ENCODE peak calls at places on chromosomes 11 and 22, in seven cellular contexts. V is prostate gland, G is transverse colon, T is stomach, B is AG04450, J is A549, Z is adrenal gland. K is an unnamed sample.

GRCh38 chr11:100874203-100874602 is 187.1 kb downstream of the ARHGAP42 start:
- DNase-seq in V (no peak), G (no peak), T (no peak), B (no peak), J (no peak), Z (no peak), K (no peak)

GRCh38 chr22:38748487-38749136 is 7.2 kb downstream of the SUN2 start:
- DNase-seq in V (peak; percentile 43), G (no peak), T (no peak), B (no peak), J (no peak), Z (no peak), K (no peak)

GRCh38 chr11:80034801-80035200 is 594.0 kb upstream of the TENM4 start:
- DNase-seq in V (no peak), G (no peak), T (no peak), B (no peak), J (no peak), Z (no peak), K (no peak)

GRCh38 chr11:79087238-79087956 is 353.4 kb downstream of the TENM4 start:
- DNase-seq in V (peak; percentile 8), G (no peak), T (no peak), B (no peak), J (peak; percentile 62), Z (no peak), K (peak; percentile 43)

GRCh38 chr11:8813658-8814057 is 97.3 kb upstream of the AKIP1 start:
- DNase-seq in V (peak; percentile 35), G (peak; percentile 80), T (peak; percentile 71), B (peak; percentile 74), J (peak; percentile 90), Z (peak; percentile 73), K (peak; percentile 75)

GRCh38 chr11:65428578-65429068 is 6.0 kb downstream of the NEAT1 start:
- DNase-seq in V (peak; percentile 69), G (peak; percentile 73), T (peak; percentile 65), B (no peak), J (no peak), Z (peak; percentile 80), K (no peak)

GRCh38 chr22:44947029-44947428 is 62.8 kb downstream of the PHF21B start:
- DNase-seq in V (no peak), G (no peak), T (no peak), B (no peak), J (no peak), Z (no peak), K (no peak)

GRCh38 chr11:92409347-92409746 is 184.7 kb downstream of the FAT3 start:
- DNase-seq in V (no peak), G (no peak), T (no peak), B (no peak), J (no peak), Z (no peak), K (no peak)

GRCh38 chr22:44051961-44052360 is 27.9 kb downstream of the PARVB start:
- DNase-seq in V (no peak), G (no peak), T (no peak), B (no peak), J (no peak), Z (no peak), K (no peak)

GRCh38 chr11:3189886-3190583 is 24.9 kb upstream of the OSBPL5 start:
- DNase-seq in V (no peak), G (no peak), T (no peak), B (no peak), J (no peak), Z (no peak), K (no peak)
- H3K4me3 ChIP-seq in V (no peak overlapping the region), G (no peak overlapping the region), T (no peak overlapping the region), B (no peak overlapping the region), J (no peak overlapping the region), Z (no peak overlapping the region), K (no peak overlapping the region)

DNA sequence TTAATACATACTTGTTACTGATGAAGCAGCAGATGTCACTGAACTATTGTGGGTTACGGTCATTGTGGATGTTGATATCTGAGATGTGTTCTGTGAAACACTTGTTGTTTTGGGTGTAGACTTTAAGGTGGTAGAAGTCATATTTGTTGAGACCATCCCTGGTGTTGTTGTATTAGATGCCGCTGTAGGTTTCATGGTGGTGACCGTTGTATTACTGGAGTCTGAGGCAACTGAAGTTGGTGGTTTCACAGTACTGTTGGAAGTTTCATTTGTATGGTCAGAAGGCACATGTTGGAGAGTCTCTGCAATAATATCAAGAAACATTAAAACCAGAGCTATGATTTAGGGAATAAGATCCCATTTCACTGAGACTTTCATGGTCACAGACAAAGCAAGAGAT is 50.7 kb downstream of the TMEM123 start:
- DNase-seq in V (no peak), G (no peak), T (no peak), B (no peak), J (no peak), Z (no peak), K (no peak)
- H3K4me3 ChIP-seq in V (no peak overlapping the region), G (no peak overlapping the region), T (no peak overlapping the region), B (no peak overlapping the region), J (no peak overlapping the region), Z (no peak overlapping the region), K (no peak overlapping the region)

GRCh38 chr11:32436751-32437405 is 1.5 kb upstream of the WT1 start:
- DNase-seq in V (no peak), G (no peak), T (no peak), B (no peak), J (no peak), Z (no peak), K (no peak)

GRCh38 chr11:32438883-32439487 is 3.6 kb upstream of the WT1 start:
- DNase-seq in V (no peak), G (no peak), T (no peak), B (no peak), J (no peak), Z (no peak), K (no peak)

GRCh38 chr11:32439488-32440210 is 4.3 kb upstream of the WT1 start:
- DNase-seq in V (no peak), G (no peak), T (no peak), B (no peak), J (no peak), Z (no peak), K (no peak)

GRCh38 chr11:32437406-32438345 is 2.3 kb upstream of the WT1 start:
- DNase-seq in V (no peak), G (no peak), T (no peak), B (no peak), J (no peak), Z (no peak), K (no peak)

GRCh38 chr11:32438346-32438882 is 3.1 kb upstream of the WT1 start:
- DNase-seq in V (no peak), G (no peak), T (no peak), B (no peak), J (no peak), Z (no peak), K (no peak)
- H3K4me3 ChIP-seq in V (no peak overlapping the region), G (no peak overlapping the region), T (no peak overlapping the region), B (no peak overlapping the region), J (no peak overlapping the region), Z (no peak overlapping the region), K (no peak overlapping the region)

DNA sequence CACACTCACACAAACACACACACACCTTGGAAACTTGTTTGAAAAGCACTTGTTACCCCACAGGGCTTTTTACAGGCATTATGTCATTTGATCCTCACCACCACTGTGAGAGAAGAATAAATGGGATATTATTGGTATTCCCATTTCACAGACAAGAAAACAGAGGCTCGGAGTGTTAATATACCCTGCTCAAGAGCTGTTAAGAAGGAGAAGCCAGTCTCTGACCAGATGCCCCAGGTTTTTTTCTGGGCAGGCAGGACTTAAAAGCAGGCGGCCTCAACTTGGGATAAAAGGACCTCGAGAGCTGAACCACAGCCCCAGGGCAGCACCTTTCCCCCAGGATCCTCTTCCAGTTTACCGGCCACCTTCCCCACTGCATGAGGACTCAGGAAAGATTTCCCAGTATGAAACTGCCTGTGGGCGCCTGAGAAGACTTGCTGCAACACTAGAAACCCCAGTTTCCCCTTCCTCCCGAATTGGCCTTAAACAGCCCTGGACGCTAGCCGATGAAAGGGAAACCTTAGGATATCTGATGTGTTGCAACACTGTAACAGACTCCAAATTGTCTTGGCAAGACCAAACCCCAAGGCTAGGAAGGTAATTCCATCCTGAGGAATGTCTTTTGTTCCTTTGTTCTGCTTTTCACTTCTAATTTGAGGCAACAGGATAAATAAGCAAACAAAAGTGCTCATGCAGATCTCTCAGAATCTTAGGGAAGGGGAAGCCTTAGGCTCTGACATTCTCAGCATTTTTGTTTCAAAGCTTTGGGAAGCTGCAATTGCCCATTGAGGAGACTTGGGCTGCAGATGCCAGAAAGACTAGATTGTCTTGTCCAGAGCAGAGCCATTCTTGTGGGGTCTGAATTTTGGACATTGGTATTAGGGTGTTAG is 173.5 kb downstream of the TRIM29 start:
- DNase-seq in V (peak; percentile 53), G (no peak), T (no peak), B (no peak), J (no peak), Z (no peak), K (no peak)
- H3K4me3 ChIP-seq in V (no peak overlapping the region), G (no peak overlapping the region), T (no peak overlapping the region), B (no peak overlapping the region), J (no peak overlapping the region), Z (no peak overlapping the region), K (no peak overlapping the region)

K was measured in brain microvascular endothelial cell.